ENCODE peak calls at places on chromosomes 13 and 19, in six cellular contexts. P is H9; O is T-helper 17 cell; H is activated CD8-positive, alpha-beta memory T cell treated with anti-CD3 and anti-CD28 coated beads for 1 hour; W is Ammon's horn; I is anterior cingulate cortex. L is an unnamed sample.
A peak's percentile ranks its signal among the peaks of the same experiment; 100 is the strongest.

GRCh38 chr19:50932018-50932689 is 20.7 kb downstream of the KLK5 start:
- DNase-seq in P (no peak), O (no peak), H (no peak), W (no peak), I (no peak), L (no peak)

GRCh38 chr13:71712988-71713653 is 153.9 kb downstream of the DACH1 start:
- DNase-seq in P (no peak), O (no peak), H (no peak), W (no peak), I (no peak), L (no peak)

GRCh38 chr19:45340899-45341453 is 426 bp downstream of the KLC3 start:
- DNase-seq in P (peak; percentile 51), O (no peak), H (no peak), W (no peak), I (no peak), L (no peak)

GRCh38 chr19:45087531-45087930 is 5.4 kb upstream of the PPP1R37 start:
- DNase-seq in P (no peak), O (no peak), H (peak; percentile 29), W (no peak), I (no peak), L (peak; percentile 24)

GRCh38 chr19:2042485-2043268 is 8.4 kb downstream of the MKNK2 start:
- DNase-seq in P (no peak), O (no peak), H (no peak), W (no peak), I (no peak), L (no peak)

GRCh38 chr13:110607675-110608224 is 7.6 kb upstream of the NAXD start:
- DNase-seq in P (no peak), O (no peak), H (no peak), W (no peak), I (no peak), L (no peak)

GRCh38 chr13:84265365-84265764 is 383.1 kb upstream of the SLITRK1 start:
- DNase-seq in P (no peak), O (no peak), H (no peak), W (no peak), I (no peak), L (no peak)

GRCh38 chr13:110636701-110637201 is 21.4 kb downstream of the NAXD start:
- DNase-seq in P (no peak), O (no peak), H (no peak), W (no peak), I (no peak), L (no peak)

GRCh38 chr13:30042891-30043630 is 192.6 kb upstream of the UBL3 start:
- DNase-seq in P (no peak), O (no peak), H (no peak), W (no peak), I (no peak), L (no peak)

GRCh38 chr19:16801599-16801998 is 27.6 kb upstream of the SIN3B start:
- DNase-seq in P (no peak), O (no peak), H (no peak), W (no peak), I (no peak), L (no peak)

GRCh38 chr19:14674764-14675163 is at the start of gene ADGRE3:
- DNase-seq in P (no peak), O (no peak), H (no peak), W (no peak), I (no peak), L (no peak)